ENCODE peak calls at places on chromosomes 6 and 20, in five cellular contexts. One of them, this sample, is unnamed.
A peak's percentile ranks its signal among the peaks of the same experiment; 100 is the strongest.

GRCh38 chr6:160141001-160141726 is 19.5 kb downstream of the SLC22A1 start:
- DNase-seq in A673: no peak
- DNase-seq in CD4-positive, CD25-positive, alpha-beta regulatory T cell: no peak
- DNase-seq in suprapubic skin: no peak
- DNase-seq in psoas muscle: no peak
- DNase-seq in this sample: no peak

GRCh38 chr20:15854871-15855270 is 718.4 kb downstream of the KIF16B start:
- DNase-seq in CD4-positive, CD25-positive, alpha-beta regulatory T cell: no peak
- DNase-seq in psoas muscle: no peak
- DNase-seq in suprapubic skin: no peak
- DNase-seq in A673: no peak
- DNase-seq in this sample: no peak

GRCh38 chr6:149166324-149166723 is 151.2 kb upstream of the TAB2 start:
- DNase-seq in A673: peak; percentile 26
- DNase-seq in CD4-positive, CD25-positive, alpha-beta regulatory T cell: no peak
- DNase-seq in suprapubic skin: no peak
- DNase-seq in psoas muscle: no peak
- DNase-seq in this sample: peak; percentile 43

GRCh38 chr20:39378781-39379180 is 416.6 kb downstream of the DHX35 start:
- DNase-seq in psoas muscle: no peak
- DNase-seq in A673: no peak
- DNase-seq in suprapubic skin: no peak
- DNase-seq in CD4-positive, CD25-positive, alpha-beta regulatory T cell: no peak
- DNase-seq in this sample: no peak

GRCh38 chr20:51276331-51276730 is 253.4 kb upstream of the KCNG1 start:
- DNase-seq in CD4-positive, CD25-positive, alpha-beta regulatory T cell: no peak
- DNase-seq in suprapubic skin: no peak
- DNase-seq in A673: no peak
- DNase-seq in psoas muscle: no peak
- DNase-seq in this sample: no peak

GRCh38 chr6:53306819-53307347 is 41.9 kb downstream of the ELOVL5 start:
- DNase-seq in psoas muscle: no peak
- DNase-seq in A673: no peak
- DNase-seq in CD4-positive, CD25-positive, alpha-beta regulatory T cell: peak; percentile 13
- DNase-seq in suprapubic skin: no peak
- DNase-seq in this sample: no peak

GRCh38 chr6:22250486-22250885 is 46.4 kb downstream of the PRL start:
- DNase-seq in A673: peak; percentile 60
- DNase-seq in CD4-positive, CD25-positive, alpha-beta regulatory T cell: no peak
- DNase-seq in psoas muscle: no peak
- DNase-seq in suprapubic skin: no peak
- DNase-seq in this sample: peak; percentile 89

GRCh38 chr6:47724300-47724699 is 25.9 kb downstream of the ADGRF4 start:
- DNase-seq in CD4-positive, CD25-positive, alpha-beta regulatory T cell: no peak
- DNase-seq in suprapubic skin: no peak
- DNase-seq in psoas muscle: no peak
- DNase-seq in A673: no peak
- DNase-seq in this sample: no peak

GRCh38 chr6:138183792-138184134 is 22.0 kb downstream of the ARFGEF3 start:
- DNase-seq in A673: no peak
- DNase-seq in CD4-positive, CD25-positive, alpha-beta regulatory T cell: no peak
- DNase-seq in psoas muscle: no peak
- DNase-seq in suprapubic skin: no peak
- DNase-seq in this sample: no peak

GRCh38 chr6:153131037-153131981 is at the start of gene RGS17:
- DNase-seq in A673: peak; percentile 78
- DNase-seq in psoas muscle: peak; percentile 54
- DNase-seq in suprapubic skin: peak; percentile 71
- DNase-seq in CD4-positive, CD25-positive, alpha-beta regulatory T cell: peak; percentile 2
- DNase-seq in this sample: peak; percentile 94

DNA sequence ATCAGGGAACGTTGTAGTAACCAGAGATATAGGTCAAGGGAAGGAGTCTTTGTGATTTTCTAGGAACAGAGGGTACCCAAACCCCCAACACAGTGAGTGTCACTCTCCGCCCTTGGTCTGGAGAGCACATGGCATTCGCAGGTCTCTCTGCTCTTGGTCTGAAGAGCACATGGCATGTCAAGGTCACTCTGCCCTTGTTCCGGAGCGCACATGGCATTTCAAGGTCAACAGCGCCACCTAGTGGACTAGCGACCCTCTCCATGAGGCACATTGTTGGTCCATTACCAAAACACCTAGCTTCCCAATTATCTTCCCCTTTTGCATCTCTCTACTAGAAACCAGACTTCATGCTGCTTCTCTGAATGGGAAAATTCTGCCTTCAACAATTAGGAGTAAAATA is 260.0 kb downstream of the C6orf118 start:
- DNase-seq in suprapubic skin: no peak
- DNase-seq in CD4-positive, CD25-positive, alpha-beta regulatory T cell: no peak
- DNase-seq in psoas muscle: no peak
- DNase-seq in A673: peak; percentile 45
- DNase-seq in this sample: peak; percentile 78
- H3K9me3 ChIP-seq in suprapubic skin: peaks cover 5% of the 10 kb centered on the region
- H3K9me3 ChIP-seq in CD4-positive, CD25-positive, alpha-beta regulatory T cell: no peaks in the 10 kb centered on the region
- H3K9me3 ChIP-seq in psoas muscle: no peaks in the 10 kb centered on the region
- H3K9me3 ChIP-seq in A673: peaks cover 15% of the 10 kb centered on the region
- H3K9me3 ChIP-seq in this sample: peaks cover 9% of the 10 kb centered on the region

DNA sequence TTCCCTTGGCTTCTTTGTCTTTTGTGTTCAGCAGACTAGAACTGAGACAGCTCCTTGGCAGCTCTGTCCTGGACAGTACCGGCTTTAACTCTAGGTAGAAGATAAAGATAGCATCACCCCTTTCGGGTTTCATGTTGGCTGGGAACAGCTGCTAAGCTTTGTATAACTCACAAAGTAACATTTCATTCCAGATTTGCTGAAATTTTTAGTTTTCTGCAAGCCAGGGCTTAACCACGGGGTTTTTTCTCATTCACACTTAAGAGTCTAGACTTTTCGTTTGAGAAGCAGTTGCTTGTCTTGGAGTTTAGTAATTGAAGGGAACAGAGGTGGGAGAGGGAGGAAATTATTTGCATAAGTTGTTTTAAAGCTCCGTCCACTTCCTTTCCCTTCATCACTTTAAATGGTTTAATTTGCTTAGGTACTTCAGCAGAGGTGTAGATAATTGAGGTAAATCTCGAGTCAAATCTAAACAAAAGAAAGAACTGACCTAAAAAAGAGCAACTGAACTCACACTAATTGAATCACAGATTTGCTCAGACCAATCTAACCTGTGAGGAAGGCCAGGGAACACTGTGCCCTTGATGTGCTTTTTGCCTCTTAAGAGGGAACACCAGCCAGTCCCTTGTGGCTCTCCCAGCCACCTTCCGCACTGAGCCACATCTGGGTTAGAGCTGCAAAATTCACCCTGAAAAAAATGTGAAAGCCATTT is 48.3 kb downstream of the RREB1 start:
- DNase-seq in psoas muscle: no peak
- DNase-seq in suprapubic skin: no peak
- DNase-seq in CD4-positive, CD25-positive, alpha-beta regulatory T cell: no peak
- DNase-seq in A673: no peak
- DNase-seq in this sample: no peak
- H3K27ac ChIP-seq in psoas muscle: peak overlapping the region; percentile 71
- H3K27ac ChIP-seq in suprapubic skin: peak overlapping the region; percentile 35
- H3K27ac ChIP-seq in CD4-positive, CD25-positive, alpha-beta regulatory T cell: no peak overlapping the region
- H3K27ac ChIP-seq in A673: peak overlapping the region; percentile 36
- H3K27ac ChIP-seq in this sample: no peak overlapping the region

GRCh38 chr6:147507162-147508072 is 1.1 kb upstream of the SAMD5 start:
- DNase-seq in psoas muscle: no peak
- DNase-seq in A673: peak; percentile 65
- DNase-seq in CD4-positive, CD25-positive, alpha-beta regulatory T cell: no peak
- DNase-seq in suprapubic skin: no peak
- DNase-seq in this sample: peak; percentile 44
- H3K4me3 ChIP-seq in psoas muscle: peak overlapping the region; percentile 74
- H3K4me3 ChIP-seq in A673: peak overlapping the region; percentile 78
- H3K4me3 ChIP-seq in CD4-positive, CD25-positive, alpha-beta regulatory T cell: no peak overlapping the region
- H3K4me3 ChIP-seq in suprapubic skin: peak overlapping the region; percentile 61
- H3K4me3 ChIP-seq in this sample: peak overlapping the region; percentile 88

GRCh38 chr6:161210857-161211256 is 63.0 kb downstream of the AGPAT4 start:
- DNase-seq in suprapubic skin: no peak
- DNase-seq in CD4-positive, CD25-positive, alpha-beta regulatory T cell: no peak
- DNase-seq in A673: no peak
- DNase-seq in psoas muscle: no peak
- DNase-seq in this sample: no peak
- H3K9me3 ChIP-seq in suprapubic skin: no peaks in the 10 kb centered on the region
- H3K9me3 ChIP-seq in CD4-positive, CD25-positive, alpha-beta regulatory T cell: peaks cover 5% of the 10 kb centered on the region
- H3K9me3 ChIP-seq in A673: peaks cover 28% of the 10 kb centered on the region
- H3K9me3 ChIP-seq in psoas muscle: no peaks in the 10 kb centered on the region
- H3K9me3 ChIP-seq in this sample: peaks cover 29% of the 10 kb centered on the region

This sample was measured in neural progenitor cell.